ENCODE peak calls at places on chromosomes 16 and 17, in five cellular contexts. One of them, this sample, is unnamed.
A peak's percentile ranks its signal among the peaks of the same experiment; 100 is the strongest.

GRCh38 chr17:73156166-73156840 is 8.5 kb upstream of the SSTR2 start:
- DNase-seq in left ventricle myocardium inferior: peak; percentile 71
- DNase-seq in skeletal muscle cell: peak; percentile 12
- DNase-seq in AG04449: no peak
- DNase-seq in mesenchymal stem cell: peak; percentile 59
- DNase-seq in this sample: peak; percentile 80

GRCh38 chr17:73497721-73498120 is 146.5 kb downstream of the SDK2 start:
- DNase-seq in left ventricle myocardium inferior: no peak
- DNase-seq in AG04449: no peak
- DNase-seq in skeletal muscle cell: no peak
- DNase-seq in mesenchymal stem cell: no peak
- DNase-seq in this sample: no peak

GRCh38 chr17:32504166-32504990 is 17.6 kb downstream of the CDK5R1 start:
- DNase-seq in left ventricle myocardium inferior: no peak
- DNase-seq in AG04449: peak; percentile 12
- DNase-seq in mesenchymal stem cell: peak; percentile 40
- DNase-seq in skeletal muscle cell: no peak
- DNase-seq in this sample: no peak

GRCh38 chr17:77332981-77333685 is 192.4 kb downstream of the SEC14L1 start:
- DNase-seq in skeletal muscle cell: peak; percentile 70
- DNase-seq in left ventricle myocardium inferior: no peak
- DNase-seq in AG04449: no peak
- DNase-seq in mesenchymal stem cell: peak; percentile 67
- DNase-seq in this sample: no peak

GRCh38 chr16:72554935-72555334 is 383.0 kb upstream of the PMFBP1 start:
- DNase-seq in skeletal muscle cell: no peak
- DNase-seq in left ventricle myocardium inferior: no peak
- DNase-seq in AG04449: no peak
- DNase-seq in mesenchymal stem cell: peak; percentile 29
- DNase-seq in this sample: no peak

GRCh38 chr17:72576289-72576759 is 455.5 kb downstream of the SOX9 start:
- DNase-seq in mesenchymal stem cell: no peak
- DNase-seq in left ventricle myocardium inferior: no peak
- DNase-seq in skeletal muscle cell: no peak
- DNase-seq in AG04449: no peak
- DNase-seq in this sample: no peak

GRCh38 chr16:27723711-27724490 is 174.0 kb downstream of the KATNIP start:
- DNase-seq in mesenchymal stem cell: no peak
- DNase-seq in left ventricle myocardium inferior: no peak
- DNase-seq in AG04449: no peak
- DNase-seq in skeletal muscle cell: no peak
- DNase-seq in this sample: no peak

GRCh38 chr16:50467943-50468748 is 80.0 kb upstream of the NKD1 start:
- DNase-seq in skeletal muscle cell: no peak
- DNase-seq in AG04449: no peak
- DNase-seq in mesenchymal stem cell: no peak
- DNase-seq in left ventricle myocardium inferior: no peak
- DNase-seq in this sample: no peak

GRCh38 chr17:73625006-73625405 is 19.2 kb downstream of the SDK2 start:
- DNase-seq in skeletal muscle cell: no peak
- DNase-seq in mesenchymal stem cell: no peak
- DNase-seq in AG04449: no peak
- DNase-seq in left ventricle myocardium inferior: no peak
- DNase-seq in this sample: no peak

GRCh38 chr17:42016952-42017865 is at the start of gene DNAJC7:
- DNase-seq in mesenchymal stem cell: peak; percentile 92
- DNase-seq in AG04449: no peak
- DNase-seq in skeletal muscle cell: peak; percentile 73
- DNase-seq in left ventricle myocardium inferior: peak; percentile 92
- DNase-seq in this sample: peak; percentile 94

GRCh38 chr17:19302791-19303233 is 59.7 kb downstream of the B9D1 start:
- DNase-seq in AG04449: no peak
- DNase-seq in skeletal muscle cell: no peak
- DNase-seq in left ventricle myocardium inferior: no peak
- DNase-seq in mesenchymal stem cell: no peak
- DNase-seq in this sample: no peak

GRCh38 chr17:12928736-12929135 is 89.1 kb downstream of the ELAC2 start:
- DNase-seq in left ventricle myocardium inferior: no peak
- DNase-seq in mesenchymal stem cell: no peak
- DNase-seq in skeletal muscle cell: no peak
- DNase-seq in AG04449: no peak
- DNase-seq in this sample: no peak

GRCh38 chr17:565506-565905 is 149.1 kb downstream of the VPS53 start:
- DNase-seq in mesenchymal stem cell: no peak
- DNase-seq in skeletal muscle cell: no peak
- DNase-seq in AG04449: no peak
- DNase-seq in left ventricle myocardium inferior: no peak
- DNase-seq in this sample: no peak

GRCh38 chr17:4365628-4366311 is 705 bp downstream of the UBE2G1 start:
- DNase-seq in AG04449: no peak
- DNase-seq in left ventricle myocardium inferior: peak; percentile 37
- DNase-seq in skeletal muscle cell: no peak
- DNase-seq in mesenchymal stem cell: peak; percentile 36
- DNase-seq in this sample: peak; percentile 58

GRCh38 chr17:38636054-38636453 is 30.3 kb upstream of the SRCIN1 start:
- DNase-seq in AG04449: no peak
- DNase-seq in left ventricle myocardium inferior: no peak
- DNase-seq in mesenchymal stem cell: no peak
- DNase-seq in skeletal muscle cell: no peak
- DNase-seq in this sample: no peak

GRCh38 chr17:27559506-27559931 is 71.5 kb upstream of the LGALS9 start:
- DNase-seq in left ventricle myocardium inferior: no peak
- DNase-seq in skeletal muscle cell: peak; percentile 76
- DNase-seq in mesenchymal stem cell: peak; percentile 60
- DNase-seq in AG04449: no peak
- DNase-seq in this sample: no peak

DNA sequence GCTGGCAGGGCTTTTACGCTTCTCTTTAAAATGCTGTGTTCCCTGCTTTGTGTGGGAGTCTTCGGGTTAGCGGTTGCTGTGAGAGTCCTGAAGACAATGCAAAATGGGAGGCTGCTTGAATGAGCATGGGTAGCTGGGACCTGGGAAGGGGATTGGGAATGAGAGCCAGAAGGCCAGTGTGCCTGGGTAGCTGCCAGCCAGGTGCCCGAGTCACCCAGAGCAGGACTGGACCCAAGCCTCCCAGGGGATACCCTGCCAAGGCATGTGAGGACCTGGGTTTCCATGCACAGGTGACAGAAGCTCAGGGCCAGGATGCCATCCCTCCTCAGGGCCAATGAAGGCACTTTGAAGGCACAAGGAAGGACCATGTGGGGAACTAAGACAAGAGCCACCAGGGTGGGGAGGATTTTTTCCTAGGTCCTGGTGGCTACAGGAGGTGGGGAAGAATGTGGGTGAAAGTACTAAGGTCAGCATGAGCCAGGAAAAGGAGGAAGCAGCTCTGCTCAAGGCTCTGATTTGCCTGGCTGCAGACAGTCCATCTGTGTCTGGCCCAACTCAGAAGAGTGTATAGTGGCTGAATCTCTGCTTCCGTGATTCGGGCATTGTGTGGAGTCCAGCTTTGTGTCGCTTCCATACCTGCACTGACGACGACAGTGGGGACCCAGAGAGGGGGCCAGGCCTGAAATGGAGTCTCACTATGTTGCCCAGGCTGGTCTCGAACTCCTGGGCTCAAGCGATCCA is 20.5 kb downstream of the TMEM94 start:
- DNase-seq in mesenchymal stem cell: no peak
- DNase-seq in AG04449: no peak
- DNase-seq in left ventricle myocardium inferior: no peak
- DNase-seq in skeletal muscle cell: no peak
- DNase-seq in this sample: no peak
- H3K4me3 ChIP-seq in mesenchymal stem cell: no peak overlapping the region
- H3K4me3 ChIP-seq in AG04449: no peak overlapping the region
- H3K4me3 ChIP-seq in left ventricle myocardium inferior: peak overlapping the region; percentile 46
- H3K4me3 ChIP-seq in skeletal muscle cell: no peak overlapping the region
- H3K4me3 ChIP-seq in this sample: no peak overlapping the region

GRCh38 chr16:280005-280421 is 378 bp upstream of the ARHGDIG start:
- DNase-seq in AG04449: no peak
- DNase-seq in skeletal muscle cell: no peak
- DNase-seq in left ventricle myocardium inferior: no peak
- DNase-seq in mesenchymal stem cell: no peak
- DNase-seq in this sample: no peak
- H3K4me3 ChIP-seq in AG04449: no peak overlapping the region
- H3K4me3 ChIP-seq in skeletal muscle cell: peak overlapping the region; percentile 13
- H3K4me3 ChIP-seq in left ventricle myocardium inferior: peak overlapping the region; percentile 61
- H3K4me3 ChIP-seq in mesenchymal stem cell: no peak overlapping the region
- H3K4me3 ChIP-seq in this sample: peak overlapping the region; percentile 28

GRCh38 chr16:3578610-3579551 is 1.7 kb upstream of the NLRC3 start:
- DNase-seq in skeletal muscle cell: no peak
- DNase-seq in mesenchymal stem cell: no peak
- DNase-seq in left ventricle myocardium inferior: no peak
- DNase-seq in AG04449: no peak
- DNase-seq in this sample: no peak
- H3K4me3 ChIP-seq in skeletal muscle cell: no peak overlapping the region
- H3K4me3 ChIP-seq in mesenchymal stem cell: no peak overlapping the region
- H3K4me3 ChIP-seq in left ventricle myocardium inferior: no peak overlapping the region
- H3K4me3 ChIP-seq in AG04449: no peak overlapping the region
- H3K4me3 ChIP-seq in this sample: no peak overlapping the region

GRCh38 chr17:2435852-2436251 is 35.0 kb upstream of the MNT start:
- DNase-seq in AG04449: no peak
- DNase-seq in mesenchymal stem cell: no peak
- DNase-seq in skeletal muscle cell: no peak
- DNase-seq in left ventricle myocardium inferior: no peak
- DNase-seq in this sample: no peak
- H3K4me3 ChIP-seq in AG04449: no peak overlapping the region
- H3K4me3 ChIP-seq in mesenchymal stem cell: no peak overlapping the region
- H3K4me3 ChIP-seq in skeletal muscle cell: no peak overlapping the region
- H3K4me3 ChIP-seq in left ventricle myocardium inferior: no peak overlapping the region
- H3K4me3 ChIP-seq in this sample: no peak overlapping the region

DNA sequence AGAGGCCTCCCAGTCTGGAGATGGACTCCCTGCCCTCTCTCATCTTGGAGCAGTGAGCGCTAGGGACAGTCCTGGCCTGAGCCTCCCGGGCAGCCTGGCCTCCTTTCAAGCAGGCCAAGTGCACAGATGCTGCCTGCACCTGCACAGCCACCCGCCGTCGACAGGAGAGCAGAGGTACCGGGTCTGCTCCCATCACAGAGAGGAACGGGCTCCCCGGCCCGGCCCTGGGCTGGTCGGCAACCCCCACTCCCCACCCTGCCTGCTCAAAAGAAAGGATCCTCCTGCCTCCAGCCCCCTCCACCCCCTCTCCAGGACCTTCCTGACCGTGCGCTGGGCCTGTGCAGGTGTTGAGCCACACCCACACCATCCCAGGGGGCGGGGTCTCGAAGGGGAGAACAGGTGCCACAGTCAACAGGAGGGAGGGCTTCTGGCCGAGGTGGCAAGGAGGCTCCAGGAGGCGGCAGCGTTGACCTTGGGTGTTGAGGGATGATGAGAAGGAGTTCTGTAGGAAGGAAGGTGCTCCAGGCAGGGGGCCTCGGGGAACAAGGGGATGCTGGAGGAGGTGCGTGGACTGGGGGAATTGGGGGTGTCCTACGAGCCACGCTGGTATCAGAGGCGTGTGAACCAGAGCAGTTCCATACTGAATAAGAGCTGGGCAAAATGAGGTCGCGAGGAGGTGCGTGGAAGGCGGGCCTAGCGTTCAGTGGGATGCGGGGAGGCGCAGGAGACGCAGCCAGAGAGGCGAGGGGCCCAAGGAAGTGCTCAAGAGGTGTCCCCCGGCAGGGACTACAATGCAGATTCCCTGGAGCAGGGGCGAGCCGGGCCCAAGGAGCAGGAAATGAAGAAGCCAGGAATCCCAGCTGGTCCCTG is 967 bp upstream of the CDH15 start:
- DNase-seq in skeletal muscle cell: no peak
- DNase-seq in AG04449: no peak
- DNase-seq in left ventricle myocardium inferior: no peak
- DNase-seq in mesenchymal stem cell: no peak
- DNase-seq in this sample: no peak
- H3K4me3 ChIP-seq in skeletal muscle cell: peak overlapping the region; percentile 27
- H3K4me3 ChIP-seq in AG04449: peak overlapping the region; percentile 12
- H3K4me3 ChIP-seq in left ventricle myocardium inferior: peak overlapping the region; percentile 59
- H3K4me3 ChIP-seq in mesenchymal stem cell: no peak overlapping the region
- H3K4me3 ChIP-seq in this sample: peak overlapping the region; percentile 16

GRCh38 chr17:45172541-45173286 is 11.0 kb downstream of the HEXIM2 start:
- DNase-seq in AG04449: no peak
- DNase-seq in skeletal muscle cell: no peak
- DNase-seq in left ventricle myocardium inferior: peak; percentile 61
- DNase-seq in mesenchymal stem cell: peak; percentile 20
- DNase-seq in this sample: no peak
- H3K4me3 ChIP-seq in AG04449: peak overlapping the region; percentile 30
- H3K4me3 ChIP-seq in skeletal muscle cell: no peak overlapping the region
- H3K4me3 ChIP-seq in left ventricle myocardium inferior: peak overlapping the region; percentile 56
- H3K4me3 ChIP-seq in mesenchymal stem cell: peak overlapping the region; percentile 79
- H3K4me3 ChIP-seq in this sample: no peak overlapping the region

GRCh38 chr17:81238815-81239713 is at the start of the genes NDUFAF8 and TEPSIN:
- DNase-seq in left ventricle myocardium inferior: peak; percentile 97
- DNase-seq in AG04449: peak; percentile 97
- DNase-seq in skeletal muscle cell: peak; percentile 97
- DNase-seq in mesenchymal stem cell: peak; percentile 100
- DNase-seq in this sample: peak; percentile 97

GRCh38 chr17:81238490-81238814 is 403 bp downstream of the TEPSIN start:
- DNase-seq in AG04449: no peak
- DNase-seq in left ventricle myocardium inferior: no peak
- DNase-seq in mesenchymal stem cell: no peak
- DNase-seq in skeletal muscle cell: no peak
- DNase-seq in this sample: no peak

GRCh38 chr17:81241648-81242420 is 2.7 kb downstream of the NDUFAF8 start:
- DNase-seq in left ventricle myocardium inferior: no peak
- DNase-seq in AG04449: no peak
- DNase-seq in skeletal muscle cell: no peak
- DNase-seq in mesenchymal stem cell: peak; percentile 54
- DNase-seq in this sample: peak; percentile 82

GRCh38 chr17:81241203-81241602 is 2.1 kb downstream of the NDUFAF8 start:
- DNase-seq in AG04449: no peak
- DNase-seq in mesenchymal stem cell: no peak
- DNase-seq in skeletal muscle cell: no peak
- DNase-seq in left ventricle myocardium inferior: no peak
- DNase-seq in this sample: no peak

GRCh38 chr17:81239714-81240555 is 817 bp downstream of the NDUFAF8 start:
- DNase-seq in left ventricle myocardium inferior: no peak
- DNase-seq in skeletal muscle cell: no peak
- DNase-seq in AG04449: no peak
- DNase-seq in mesenchymal stem cell: peak; percentile 31
- DNase-seq in this sample: no peak
- H3K4me3 ChIP-seq in left ventricle myocardium inferior: peak overlapping the region; percentile 99
- H3K4me3 ChIP-seq in skeletal muscle cell: peak overlapping the region; percentile 89
- H3K4me3 ChIP-seq in AG04449: peak overlapping the region; percentile 75
- H3K4me3 ChIP-seq in mesenchymal stem cell: peak overlapping the region; percentile 95
- H3K4me3 ChIP-seq in this sample: peak overlapping the region; percentile 71

DNA sequence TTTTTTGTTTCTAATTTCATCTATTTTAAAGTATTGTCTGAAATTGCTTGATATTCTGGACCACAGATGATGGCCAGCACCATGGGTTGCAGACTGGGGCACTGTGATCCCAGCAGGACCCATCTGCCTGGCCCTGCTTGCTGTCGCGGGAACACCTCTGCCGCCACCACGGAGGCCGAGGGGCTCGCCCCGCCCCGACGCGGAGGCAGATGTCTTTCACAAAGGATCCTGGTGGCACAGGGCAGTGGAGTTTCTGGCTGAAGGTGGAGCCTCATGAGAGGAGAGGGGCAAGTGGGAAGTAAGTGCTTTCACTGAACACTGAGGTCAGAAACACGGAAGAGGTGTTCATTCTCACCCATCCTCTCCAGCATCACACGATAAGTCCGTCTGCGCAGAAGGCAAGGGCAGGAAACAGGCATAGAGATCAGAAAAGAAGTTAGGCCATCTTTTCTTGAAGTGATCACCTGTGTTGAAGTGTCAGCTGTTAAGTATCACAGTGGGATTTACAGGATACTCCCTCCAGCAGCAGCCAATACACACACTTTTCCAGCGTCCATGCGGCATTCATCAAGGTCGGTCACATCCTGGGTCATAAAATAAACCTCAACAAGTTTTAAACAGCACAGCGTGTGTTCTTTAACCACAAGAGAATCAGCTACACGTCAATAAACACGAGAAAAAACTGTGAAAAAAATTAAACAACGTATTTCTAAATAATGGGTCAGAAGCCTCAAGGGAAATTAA is 194.5 kb downstream of the RPTOR start:
- DNase-seq in mesenchymal stem cell: peak; percentile 53
- DNase-seq in left ventricle myocardium inferior: no peak
- DNase-seq in skeletal muscle cell: no peak
- DNase-seq in AG04449: no peak
- DNase-seq in this sample: no peak
- H3K4me3 ChIP-seq in mesenchymal stem cell: no peak overlapping the region
- H3K4me3 ChIP-seq in left ventricle myocardium inferior: no peak overlapping the region
- H3K4me3 ChIP-seq in skeletal muscle cell: no peak overlapping the region
- H3K4me3 ChIP-seq in AG04449: no peak overlapping the region
- H3K4me3 ChIP-seq in this sample: no peak overlapping the region

This sample was measured in HAP-1.